ENCODE peak calls at places on chromosome 17, in ten cellular contexts. R is progenitor cell of endocrine pancreas; I is nephron progenitor cell; B is GM23338; M is omental fat pad; G is CD4-positive, alpha-beta T cell; A is endothelial cell; S is astrocyte of the spinal cord; N is BE2C; P is WTC11. T is an unnamed sample.

GRCh38 chr17:65523853-65524664 is 37.4 kb downstream of the AXIN2 start:
- DNase-seq in R (no peak), I (no peak), B (no peak), M (no peak), G (no peak), A (no peak), S (no peak), N (no peak), P (no peak), T (no peak)

GRCh38 chr17:42421479-42422332 is 1.4 kb downstream of the CAVIN1 start:
- DNase-seq in R (no peak), I (peak; percentile 35), B (peak; percentile 55), M (peak; percentile 42), G (no peak), A (no peak), S (peak; percentile 79), N (no peak), P (peak; percentile 34), T (no peak)

GRCh38 chr17:73474370-73474988 is 162.7 kb upstream of the CDC42EP4 start:
- DNase-seq in R (no peak), I (no peak), B (no peak), M (peak; percentile 28), G (no peak), A (no peak), S (peak; percentile 43), N (peak; percentile 94), P (no peak), T (no peak)

GRCh38 chr17:82344175-82344907 is 10.8 kb upstream of the SECTM1 start:
- DNase-seq in R (no peak), I (no peak), B (no peak), M (no peak), G (no peak), A (no peak), S (no peak), N (no peak), P (no peak), T (no peak)

GRCh38 chr17:68861602-68862001 is 93.6 kb downstream of the ABCA8 start:
- DNase-seq in R (no peak), I (no peak), B (no peak), M (no peak), G (no peak), A (no peak), S (no peak), N (no peak), P (no peak), T (no peak)

GRCh38 chr17:6910987-6911603 is 79.6 kb upstream of the TEKT1 start:
- DNase-seq in R (no peak), I (no peak), B (peak; percentile 82), M (no peak), G (no peak), A (no peak), S (peak; percentile 61), N (no peak), P (no peak), T (no peak)

GRCh38 chr17:44144966-44145739 is 3.4 kb downstream of the HROB start:
- DNase-seq in R (no peak), I (no peak), B (no peak), M (peak; percentile 57), G (no peak), A (no peak), S (no peak), N (no peak), P (no peak), T (no peak)

GRCh38 chr17:76353004-76353598 is 615 bp downstream of the PRPSAP1 start:
- DNase-seq in R (no peak), I (peak; percentile 50), B (peak; percentile 74), M (peak; percentile 27), G (no peak), A (peak; percentile 38), S (no peak), N (peak; percentile 25), P (no peak), T (no peak)

GRCh38 chr17:37088913-37089312 is 140.2 kb downstream of the AATF start:
- DNase-seq in R (no peak), I (no peak), B (no peak), M (no peak), G (no peak), A (no peak), S (no peak), N (peak; percentile 46), P (no peak), T (no peak)

GRCh38 chr17:20121359-20122235 is 112.4 kb downstream of the SPECC1 start:
- DNase-seq in R (peak; percentile 63), I (peak; percentile 78), B (peak; percentile 87), M (peak; percentile 49), G (peak; percentile 61), A (peak; percentile 73), S (peak; percentile 50), N (peak; percentile 38), P (peak; percentile 85), T (peak; percentile 58)

GRCh38 chr17:4104506-4104905 is 38.3 kb downstream of the ZZEF1 start:
- DNase-seq in R (no peak), I (no peak), B (no peak), M (no peak), G (no peak), A (no peak), S (no peak), N (no peak), P (no peak), T (no peak)

GRCh38 chr17:50079334-50080095 is 15.6 kb upstream of the PDK2 start:
- DNase-seq in R (no peak), I (no peak), B (peak; percentile 85), M (no peak), G (no peak), A (peak; percentile 50), S (no peak), N (peak; percentile 55), P (peak; percentile 86), T (no peak)
- TF ChIP-seq CTCF in R (peak; percentile 27), I (peak; percentile 26), B (peak; percentile 100), M (no peak), G (no peak), A (peak; percentile 36), S (peak; percentile 61), N (peak; percentile 65), P (peak; percentile 53), T (peak; percentile 98)

DNA sequence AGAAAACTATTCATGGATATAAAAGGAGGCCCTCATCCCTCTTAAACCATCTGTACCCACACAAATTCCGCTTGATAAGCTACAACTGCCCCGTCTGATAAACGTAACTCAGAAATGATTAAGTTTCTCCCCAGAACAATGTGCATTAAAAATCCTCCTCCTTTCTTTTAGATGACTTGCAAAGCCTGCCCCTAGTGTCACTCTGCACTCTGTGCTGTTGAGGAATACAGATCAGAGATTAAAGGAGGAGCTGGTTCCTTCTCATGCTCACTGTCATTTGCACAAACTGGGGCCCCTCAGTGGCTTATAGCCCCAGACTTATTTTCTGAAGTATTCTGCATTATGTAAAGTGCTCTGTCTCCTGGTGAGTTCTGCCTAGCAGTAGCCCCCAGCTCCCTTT is 33.3 kb downstream of the CDRT15 start:
- DNase-seq in R (no peak), I (no peak), B (peak; percentile 45), M (no peak), G (no peak), A (no peak), S (no peak), N (no peak), P (no peak), T (no peak)
- TF ChIP-seq CTCF in R (peak; percentile 35), I (no peak), B (peak; percentile 41), M (no peak), G (peak; percentile 58), A (no peak), S (peak; percentile 37), N (no peak), P (no peak), T (no peak)

GRCh38 chr17:67439269-67439668 is 62.2 kb downstream of the PITPNC1 start:
- DNase-seq in R (no peak), I (no peak), B (no peak), M (no peak), G (no peak), A (no peak), S (no peak), N (no peak), P (no peak), T (no peak)

GRCh38 chr17:67440311-67441051 is 63.4 kb downstream of the PITPNC1 start:
- DNase-seq in R (no peak), I (no peak), B (no peak), M (no peak), G (no peak), A (no peak), S (no peak), N (no peak), P (no peak), T (no peak)

GRCh38 chr17:67443931-67444597 is 67.0 kb downstream of the PITPNC1 start:
- DNase-seq in R (no peak), I (peak; percentile 8), B (no peak), M (no peak), G (no peak), A (no peak), S (peak; percentile 61), N (no peak), P (no peak), T (no peak)

GRCh38 chr17:67441052-67441738 is 64.1 kb downstream of the PITPNC1 start:
- DNase-seq in R (no peak), I (no peak), B (no peak), M (no peak), G (peak; percentile 65), A (peak; percentile 14), S (peak; percentile 74), N (no peak), P (no peak), T (no peak)

GRCh38 chr17:67442787-67443624 is 65.9 kb downstream of the PITPNC1 start:
- DNase-seq in R (no peak), I (no peak), B (peak; percentile 24), M (no peak), G (no peak), A (no peak), S (no peak), N (no peak), P (no peak), T (no peak)
- TF ChIP-seq CTCF in R (no peak), I (no peak), B (no peak), M (no peak), G (no peak), A (no peak), S (no peak), N (no peak), P (no peak), T (no peak)

GRCh38 chr17:48022906-48023305 is 14.7 kb downstream of the COPZ2 start:
- DNase-seq in R (no peak), I (no peak), B (no peak), M (no peak), G (no peak), A (no peak), S (no peak), N (no peak), P (no peak), T (no peak)

GRCh38 chr17:48021964-48022363 is 15.6 kb downstream of the COPZ2 start:
- DNase-seq in R (no peak), I (no peak), B (no peak), M (no peak), G (no peak), A (no peak), S (no peak), N (no peak), P (no peak), T (no peak)

GRCh38 chr17:48025040-48025903 is 12.3 kb downstream of the COPZ2 start:
- DNase-seq in R (peak; percentile 96), I (peak; percentile 99), B (peak; percentile 93), M (peak; percentile 92), G (peak; percentile 99), A (peak; percentile 100), S (peak; percentile 97), N (peak; percentile 99), P (peak; percentile 98), T (peak; percentile 85)

GRCh38 chr17:48024149-48025039 is 13.2 kb downstream of the COPZ2 start:
- DNase-seq in R (no peak), I (peak; percentile 41), B (peak; percentile 68), M (no peak), G (no peak), A (no peak), S (no peak), N (peak; percentile 58), P (peak; percentile 52), T (no peak)

GRCh38 chr17:48023408-48024148 is 14.0 kb downstream of the COPZ2 start:
- DNase-seq in R (peak; percentile 63), I (peak; percentile 87), B (peak; percentile 95), M (peak; percentile 59), G (no peak), A (peak; percentile 62), S (peak; percentile 59), N (peak; percentile 94), P (peak; percentile 93), T (no peak)
- TF ChIP-seq CTCF in R (peak; percentile 26), I (no peak), B (peak; percentile 29), M (no peak), G (peak; percentile 36), A (no peak), S (no peak), N (peak; percentile 4), P (no peak), T (peak; percentile 22)